ENCODE peak calls at places on chromosomes 7 and 10, in six cellular contexts. Z, E, K, O, F and D are unnamed samples.

GRCh38 chr10:69449841-69450240 is 1.4 kb upstream of the TSPAN15 start:
- DNase-seq in Z (peak), E (peak), K (no peak), O (no peak), F (peak), D (no peak)

GRCh38 chr10:93330824-93331223 is 151.3 kb downstream of the MYOF start:
- DNase-seq in Z (no peak), E (no peak), K (no peak), O (no peak), F (no peak), D (no peak)

GRCh38 chr10:114821293-114821914 is at the start of gene FHIP2A:
- DNase-seq in Z (peak), E (peak), K (peak), O (peak), F (peak), D (peak)

GRCh38 chr10:64329510-64329909 is 808.3 kb downstream of the REEP3 start:
- DNase-seq in Z (no peak), E (no peak), K (no peak), O (no peak), F (no peak), D (no peak)

GRCh38 chr10:114513397-114513796 is 109.1 kb upstream of the AFAP1L2 start:
- DNase-seq in Z (no peak), E (no peak), K (no peak), O (no peak), F (no peak), D (no peak)

GRCh38 chr7:69659964-69660363 is 61.7 kb downstream of the AUTS2 start:
- DNase-seq in Z (peak), E (no peak), K (no peak), O (no peak), F (no peak), D (no peak)

GRCh38 chr7:142181211-142181610 is 69.7 kb downstream of the MGAM2 start:
- DNase-seq in Z (no peak), E (no peak), K (no peak), O (no peak), F (no peak), D (no peak)

GRCh38 chr7:129840757-129841156 is 112.0 kb downstream of the UBE2H start:
- DNase-seq in Z (peak), E (no peak), K (no peak), O (no peak), F (peak), D (no peak)

GRCh38 chr10:19826712-19827111 is 10.5 kb downstream of the PLXDC2 start:
- DNase-seq in Z (no peak), E (no peak), K (no peak), O (no peak), F (no peak), D (no peak)

GRCh38 chr7:94088560-94088959 is 84.4 kb upstream of the BET1 start:
- DNase-seq in Z (peak), E (no peak), K (no peak), O (no peak), F (peak), D (no peak)

GRCh38 chr10:29688230-29688634 is 53.5 kb upstream of the SVIL start:
- DNase-seq in Z (peak), E (peak), K (no peak), O (no peak), F (peak), D (peak)

GRCh38 chr7:95509199-95509598 is 23.5 kb downstream of the ASB4 start:
- DNase-seq in Z (peak), E (peak), K (no peak), O (no peak), F (peak), D (peak)

GRCh38 chr7:16106300-16106699 is 315.0 kb downstream of the CRPPA start:
- DNase-seq in Z (no peak), E (no peak), K (no peak), O (no peak), F (no peak), D (no peak)

GRCh38 chr7:103636153-103636552 is 190.1 kb upstream of the SLC26A5 start:
- DNase-seq in Z (peak), E (peak), K (no peak), O (no peak), F (peak), D (no peak)

GRCh38 chr10:130711072-130711471 is 574.9 kb downstream of the GLRX3 start:
- DNase-seq in Z (no peak), E (no peak), K (no peak), O (no peak), F (no peak), D (no peak)

GRCh38 chr7:57876-58275 is 134.5 kb upstream of the FAM20C start:
- DNase-seq in Z (no peak), E (no peak), K (no peak), O (peak), F (no peak), D (no peak)

GRCh38 chr7:151987748-151988529 is 31.7 kb downstream of the GALNTL5 start:
- DNase-seq in Z (peak), E (no peak), K (no peak), O (peak), F (peak), D (no peak)

GRCh38 chr10:93261961-93262610 is 188.4 kb downstream of the CYP26A1 start:
- DNase-seq in Z (peak), E (no peak), K (no peak), O (no peak), F (peak), D (peak)

GRCh38 chr10:128077155-128077875 is 48.9 kb downstream of the MKI67 start:
- DNase-seq in Z (no peak), E (no peak), K (no peak), O (no peak), F (no peak), D (no peak)

GRCh38 chr7:113000316-113001020 is 86.2 kb downstream of the GPR85 start:
- DNase-seq in Z (no peak), E (no peak), K (no peak), O (no peak), F (no peak), D (no peak)

GRCh38 chr10:7409045-7409731 is 1.6 kb downstream of the SFMBT2 start:
- DNase-seq in Z (peak), E (peak), K (no peak), O (peak), F (peak), D (peak)

GRCh38 chr7:151245360-151246160 is 2.9 kb downstream of the SMARCD3 start:
- DNase-seq in Z (peak), E (peak), K (no peak), O (peak), F (peak), D (no peak)

GRCh38 chr10:132939957-132940790 is 2.2 kb downstream of the CFAP46 start:
- DNase-seq in Z (peak), E (peak), K (no peak), O (no peak), F (peak), D (no peak)

GRCh38 chr7:102146989-102147388 is 139.7 kb upstream of the SH2B2 start:
- DNase-seq in Z (peak), E (no peak), K (no peak), O (peak), F (no peak), D (no peak)

GRCh38 chr10:71696635-71697326 is 22.8 kb downstream of the C10orf105 start:
- DNase-seq in Z (peak), E (peak), K (peak), O (peak), F (peak), D (no peak)

GRCh38 chr10:114519306-114519669 is 115.0 kb upstream of the AFAP1L2 start:
- DNase-seq in Z (no peak), E (no peak), K (no peak), O (no peak), F (peak), D (peak)

GRCh38 chr7:102875700-102876192 is 37.1 kb upstream of the LRRC17 start:
- DNase-seq in Z (peak), E (no peak), K (no peak), O (no peak), F (peak), D (peak)

GRCh38 chr10:25113231-25114035 is 61.4 kb upstream of the GPR158 start:
- DNase-seq in Z (peak), E (peak), K (peak), O (peak), F (peak), D (peak)